ENCODE peak calls at places on chromosomes 5 and 9, in eight cellular contexts. G is stimulated activated CD4-positive, alpha-beta T cell treated with anti-CD3 and anti-CD28 coated beads, Interleukin-1b, Interleukin-23, amount 100 ng/mL, for 24 hours; P is right cardiac atrium; N is NCI-H2171; E is Right ventricle myocardium superior; Y is NCI-H1694; H is mucosa of gallbladder; K is T-helper 1 cell. M is an unnamed sample.

GRCh38 chr5:55894135-55894534 is 43.0 kb downstream of the IL31RA start:
- DNase-seq in N (no peak), Y (no peak), K (no peak), P (no peak), H (no peak), G (no peak), E (no peak), M (no peak)

GRCh38 chr9:4678679-4679267 is 596 bp upstream of the CDC37L1 start:
- DNase-seq in E (no peak), Y (peak; percentile 46), P (no peak), N (peak; percentile 41), G (no peak), K (peak; percentile 25), H (no peak), M (no peak)

GRCh38 chr9:134518004-134518606 is 123.5 kb upstream of the COL5A1 start:
- DNase-seq in P (peak; percentile 75), E (peak; percentile 73), H (no peak), K (no peak), Y (no peak), N (no peak), G (no peak), M (no peak)

GRCh38 chr9:73148447-73148937 is 3.2 kb upstream of the ANXA1 start:
- DNase-seq in N (no peak), P (no peak), E (no peak), K (no peak), G (no peak), Y (no peak), H (no peak), M (no peak)

GRCh38 chr9:69554945-69555344 is 117.2 kb downstream of the APBA1 start:
- DNase-seq in Y (no peak), P (no peak), K (no peak), N (no peak), G (no peak), E (no peak), H (no peak), M (no peak)

GRCh38 chr5:1101991-1102713 is 9.7 kb downstream of the SLC12A7 start:
- DNase-seq in K (no peak), N (no peak), P (peak; percentile 86), E (peak; percentile 75), G (no peak), H (no peak), Y (no peak), M (no peak)

GRCh38 chr5:41748631-41749030 is 121.6 kb downstream of the OXCT1 start:
- DNase-seq in N (no peak), G (no peak), P (no peak), K (no peak), H (no peak), Y (no peak), E (no peak), M (no peak)

GRCh38 chr9:4077499-4078102 is 222.3 kb downstream of the GLIS3 start:
- DNase-seq in H (peak; percentile 85), P (peak; percentile 94), K (peak; percentile 2), G (peak; percentile 3), Y (no peak), E (peak; percentile 88), N (no peak), M (peak; percentile 93)